ENCODE peak calls at places on chromosomes 16 and 17, in eight cellular contexts. Z is endothelial cell of umbilical vein, X is esophagus muscularis mucosa, H is HCT116, P is GM12892, W is upper lobe of left lung, S is spleen, F is transverse colon. O is an unnamed sample.

GRCh38 chr17:58028591-58028990 is 21.5 kb upstream of the SRSF1 start:
- DNase-seq in S (no peak), P (no peak), H (no peak), F (no peak), W (no peak), X (no peak), Z (no peak), O (no peak)

GRCh38 chr17:80145076-80146075 is 1.6 kb downstream of the EIF4A3 start:
- DNase-seq in P (no peak), S (no peak), X (no peak), Z (peak; percentile 25), W (no peak), F (no peak), H (no peak), O (no peak)

GRCh38 chr17:76151896-76152454 is 10.9 kb upstream of the FOXJ1 start:
- DNase-seq in Z (no peak), F (no peak), W (no peak), P (no peak), H (no peak), S (peak; percentile 60), X (no peak), O (no peak)

GRCh38 chr17:7951143-7951792 is 19.3 kb downstream of the CNTROB start:
- DNase-seq in P (no peak), S (no peak), Z (no peak), X (no peak), H (no peak), F (no peak), W (no peak), O (no peak)

GRCh38 chr17:45288825-45289224 is 26.9 kb upstream of the SPATA32 start:
- DNase-seq in H (no peak), P (no peak), W (no peak), Z (no peak), S (no peak), X (no peak), F (no peak), O (no peak)

GRCh38 chr17:50779747-50780363 is 12.5 kb upstream of the ANKRD40CL start:
- DNase-seq in P (no peak), W (no peak), Z (no peak), S (no peak), X (no peak), H (no peak), F (no peak), O (no peak)

GRCh38 chr17:7491583-7491982 is 7.4 kb downstream of the POLR2A start:
- DNase-seq in Z (no peak), F (no peak), P (no peak), S (no peak), H (no peak), X (no peak), W (no peak), O (no peak)

GRCh38 chr17:30173649-30174048 is 57.0 kb downstream of the NSRP1 start:
- DNase-seq in Z (no peak), X (no peak), H (no peak), W (no peak), F (no peak), S (no peak), P (peak; percentile 17), O (no peak)

GRCh38 chr17:50618941-50619340 is 15.7 kb upstream of the ABCC3 start:
- DNase-seq in X (no peak), S (no peak), Z (no peak), H (no peak), P (no peak), F (no peak), W (no peak), O (no peak)

GRCh38 chr17:47934856-47935255 is 6.5 kb upstream of the PNPO start:
- DNase-seq in W (no peak), X (no peak), S (peak; percentile 8), Z (no peak), P (no peak), F (no peak), H (no peak), O (no peak)

GRCh38 chr16:67470314-67470713 is 10.6 kb downstream of the ATP6V0D1 start:
- DNase-seq in X (no peak), F (no peak), H (no peak), Z (no peak), P (no peak), S (peak; percentile 82), W (peak; percentile 53), O (no peak)

GRCh38 chr17:48792033-48792798 is 24.8 kb downstream of the TTLL6 start:
- DNase-seq in W (no peak), S (no peak), H (no peak), Z (no peak), X (no peak), P (no peak), F (no peak), O (no peak)

GRCh38 chr16:57797526-57798266 is 4.6 kb downstream of the KIFC3 start:
- DNase-seq in X (no peak), Z (no peak), P (no peak), F (no peak), S (no peak), W (peak; percentile 92), H (no peak), O (no peak)

GRCh38 chr16:35431829-35432663 is 1972.6 kb downstream of the TP53TG3F start:
- DNase-seq in F (no peak), H (no peak), P (no peak), Z (no peak), X (no peak), W (peak; percentile 71), S (no peak), O (peak; percentile 4)

GRCh38 chr17:48717367-48718161 is 4.8 kb downstream of the PRAC1 start:
- DNase-seq in H (no peak), F (no peak), W (no peak), P (no peak), S (no peak), Z (no peak), X (no peak), O (no peak)

GRCh38 chr16:2996298-2996697 is 16.1 kb upstream of the PKMYT1 start:
- DNase-seq in H (no peak), P (no peak), X (no peak), F (no peak), W (peak; percentile 54), Z (no peak), S (no peak), O (no peak)

GRCh38 chr16:51648521-51648920 is 497.5 kb upstream of the SALL1 start:
- DNase-seq in Z (no peak), X (no peak), S (no peak), P (no peak), H (no peak), F (no peak), W (no peak), O (no peak)

DNA sequence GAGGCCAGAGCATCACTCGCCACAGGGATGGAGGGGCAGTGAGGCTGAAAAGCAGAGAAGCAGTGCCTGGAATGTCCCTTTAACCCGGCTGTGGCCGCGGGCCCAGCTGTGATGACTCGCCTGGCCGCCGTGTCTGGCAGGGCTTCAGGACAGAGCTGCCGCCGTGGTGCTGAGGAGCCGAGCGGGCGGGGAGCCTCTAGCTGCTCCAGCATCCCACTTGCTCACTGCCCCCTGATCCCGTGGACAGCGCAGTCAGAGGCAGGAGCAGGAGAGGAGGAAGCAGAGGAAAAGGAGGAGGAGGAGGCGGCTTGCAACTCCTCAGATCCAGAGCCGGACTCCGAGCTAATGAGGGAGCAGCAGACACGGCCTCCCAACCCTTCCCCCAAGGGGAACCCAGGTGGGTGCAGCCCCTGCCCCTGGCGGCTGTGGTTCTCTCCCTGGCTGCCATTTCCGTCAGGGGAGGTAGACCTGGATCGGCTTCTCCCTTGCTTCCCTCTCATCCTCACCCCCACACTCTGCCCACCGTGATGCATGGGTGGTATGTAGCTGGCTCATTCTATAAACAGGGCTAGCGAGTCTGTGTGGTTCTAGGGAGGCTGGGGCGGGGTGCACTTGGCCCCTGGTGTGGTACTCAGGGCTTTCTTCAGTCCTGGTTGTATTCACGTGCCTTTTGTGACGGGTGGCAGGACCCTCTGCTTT is 165.7 kb downstream of the CMIP start:
- DNase-seq in W (peak; percentile 93), H (no peak), S (no peak), P (no peak), X (no peak), Z (peak; percentile 77), F (peak; percentile 57), O (no peak)
- TF ChIP-seq POLR2AphosphoS5 in W (peak; percentile 24), H (no peak), S (peak; percentile 50), P (no peak), X (peak; percentile 52), Z (peak; percentile 42), F (peak; percentile 46), O (no peak)

GRCh38 chr17:1142503-1143095 is 37.2 kb downstream of the ABR start:
- DNase-seq in W (no peak), F (no peak), S (no peak), Z (no peak), H (no peak), X (no peak), P (no peak), O (no peak)
- TF ChIP-seq POLR2AphosphoS5 in W (no peak), F (no peak), S (no peak), Z (no peak), H (no peak), X (no peak), P (no peak), O (no peak)

GRCh38 chr16:54928421-54929089 is 2.1 kb upstream of the IRX5 start:
- DNase-seq in W (peak; percentile 95), Z (peak; percentile 24), X (peak; percentile 90), P (no peak), F (no peak), H (no peak), S (peak; percentile 89), O (no peak)
- TF ChIP-seq POLR2AphosphoS5 in W (no peak), Z (no peak), X (no peak), P (no peak), F (no peak), H (no peak), S (no peak), O (no peak)

GRCh38 chr16:14529010-14529669 is 100.9 kb downstream of the PARN start:
- DNase-seq in P (no peak), S (no peak), X (peak; percentile 95), W (no peak), F (peak; percentile 78), H (peak; percentile 66), Z (peak; percentile 89), O (peak; percentile 87)

GRCh38 chr16:14525596-14525995 is 104.5 kb downstream of the PARN start:
- DNase-seq in P (no peak), Z (no peak), X (no peak), S (no peak), H (no peak), F (no peak), W (no peak), O (no peak)

GRCh38 chr16:14525021-14525420 is 105.0 kb downstream of the PARN start:
- DNase-seq in P (no peak), W (no peak), S (no peak), H (no peak), Z (no peak), X (no peak), F (no peak), O (no peak)

GRCh38 chr16:14528306-14528948 is 101.6 kb downstream of the PARN start:
- DNase-seq in W (no peak), Z (no peak), H (no peak), F (no peak), S (no peak), X (no peak), P (no peak), O (no peak)

DNA sequence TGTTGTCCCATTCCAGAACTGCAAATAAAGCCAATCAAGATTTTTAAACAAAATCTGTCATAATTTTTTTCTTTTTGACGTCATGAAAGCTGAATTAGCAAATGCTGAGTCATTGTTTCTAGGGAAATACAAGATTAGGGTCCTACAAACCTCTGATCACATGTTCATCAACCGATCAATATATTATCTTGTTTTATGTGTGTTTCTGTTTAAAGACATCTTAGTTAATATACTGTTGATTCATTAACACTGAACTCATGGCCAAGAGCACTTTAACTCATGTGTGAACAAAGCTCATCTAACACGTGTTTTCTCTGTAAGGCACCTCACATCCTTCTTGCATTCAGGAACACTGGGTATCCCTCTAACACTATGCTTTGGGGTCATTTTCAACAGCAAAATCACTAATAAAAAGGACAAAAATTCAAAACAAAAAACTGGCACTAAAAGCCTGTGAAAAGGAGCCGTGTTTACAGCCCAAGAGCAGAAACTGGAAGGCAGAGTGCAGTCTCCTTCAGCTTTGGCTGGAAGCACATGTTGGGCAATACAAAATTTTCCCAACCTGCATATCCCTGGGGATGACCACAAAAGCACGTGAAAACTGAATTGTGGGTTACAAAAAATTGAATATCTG is 102.5 kb downstream of the PARN start:
- DNase-seq in F (no peak), P (no peak), W (no peak), H (no peak), Z (no peak), X (no peak), S (no peak), O (no peak)
- TF ChIP-seq POLR2AphosphoS5 in F (no peak), P (no peak), W (no peak), H (no peak), Z (no peak), X (peak; percentile 45), S (no peak), O (no peak)